ENCODE peak calls at places on chromosome X, in six cellular contexts. O is PC-3, T is breast epithelium, L is suprapubic skin, F is small intestine, M is OCI-LY7. C is an unnamed sample.

GRCh38 chrX:103552236-103552635 is 32.9 kb upstream of the RAB40A start:
- DNase-seq in O (no peak), T (no peak), L (no peak), F (peak; percentile 60), M (no peak), C (no peak)

GRCh38 chrX:48606091-48606490 is 8.8 kb downstream of the WDR13 start:
- DNase-seq in O (no peak), T (no peak), L (no peak), F (no peak), M (no peak), C (no peak)

GRCh38 chrX:40849906-40850672 is 114.7 kb upstream of the MED14 start:
- DNase-seq in O (no peak), T (no peak), L (no peak), F (no peak), M (no peak), C (no peak)

GRCh38 chrX:70552174-70552704 is 107.6 kb downstream of the DLG3 start:
- DNase-seq in O (no peak), T (no peak), L (no peak), F (no peak), M (no peak), C (no peak)

GRCh38 chrX:77009691-77010090 is 437.5 kb upstream of the FGF16 start:
- DNase-seq in O (peak; percentile 86), T (no peak), L (no peak), F (no peak), M (no peak), C (no peak)

GRCh38 chrX:146707781-146708180 is 101.8 kb upstream of the CXorf51B start:
- DNase-seq in O (no peak), T (no peak), L (no peak), F (no peak), M (no peak), C (no peak)

GRCh38 chrX:27918799-27919198 is 62.5 kb downstream of the DCAF8L1 start:
- DNase-seq in O (peak; percentile 46), T (no peak), L (no peak), F (peak; percentile 40), M (no peak), C (no peak)

GRCh38 chrX:826026-826425 is 195.4 kb downstream of the SHOX start:
- DNase-seq in O (no peak), T (no peak), L (no peak), F (no peak), M (no peak), C (no peak)

GRCh38 chrX:77451041-77451440 is 3.9 kb downstream of the FGF16 start:
- DNase-seq in O (no peak), T (no peak), L (no peak), F (no peak), M (no peak), C (no peak)

GRCh38 chrX:56107320-56107719 is 124.8 kb upstream of the KLF8 start:
- DNase-seq in O (no peak), T (no peak), L (no peak), F (no peak), M (no peak), C (no peak)

GRCh38 chrX:39759526-39760224 is 338.1 kb downstream of the BCOR start:
- DNase-seq in O (peak; percentile 19), T (peak; percentile 43), L (no peak), F (no peak), M (peak; percentile 46), C (no peak)

GRCh38 chrX:43225626-43226328 is 430.3 kb upstream of the MAOA start:
- DNase-seq in O (no peak), T (no peak), L (no peak), F (peak; percentile 53), M (no peak), C (no peak)

GRCh38 chrX:15989716-15990115 is 133.6 kb upstream of the GRPR start:
- DNase-seq in O (no peak), T (no peak), L (no peak), F (no peak), M (no peak), C (no peak)

GRCh38 chrX:100643943-100644587 is at the start of gene SRPX2:
- DNase-seq in O (peak; percentile 88), T (peak; percentile 32), L (no peak), F (no peak), M (no peak), C (peak; percentile 68)

GRCh38 chrX:17553451-17553850 is 178.5 kb downstream of the NHS start:
- DNase-seq in O (peak; percentile 83), T (no peak), L (no peak), F (no peak), M (no peak), C (peak; percentile 57)

GRCh38 chrX:23008431-23009099 is 8.8 kb downstream of the DDX53 start:
- DNase-seq in O (peak; percentile 62), T (no peak), L (no peak), F (peak; percentile 11), M (peak; percentile 0), C (no peak)

GRCh38 chrX:100946521-100946920 is 17.8 kb upstream of the XKRX start:
- DNase-seq in O (peak; percentile 28), T (no peak), L (no peak), F (no peak), M (no peak), C (no peak)

GRCh38 chrX:47623540-47624027 is 3.9 kb upstream of the SYN1 start:
- DNase-seq in O (no peak), T (no peak), L (peak; percentile 59), F (peak; percentile 11), M (no peak), C (peak; percentile 57)

GRCh38 chrX:6810796-6811195 is 275.9 kb upstream of the VCX3A start:
- DNase-seq in O (peak; percentile 1), T (no peak), L (no peak), F (no peak), M (no peak), C (no peak)

GRCh38 chrX:43005561-43005960 is 227.6 kb upstream of the PPP1R2C start:
- DNase-seq in O (no peak), T (no peak), L (no peak), F (no peak), M (no peak), C (no peak)

GRCh38 chrX:19638968-19639539 is 123.7 kb upstream of the MAP3K15 start:
- DNase-seq in O (peak; percentile 31), T (no peak), L (no peak), F (no peak), M (no peak), C (no peak)

GRCh38 chrX:19640063-19640462 is 124.8 kb upstream of the MAP3K15 start:
- DNase-seq in O (no peak), T (no peak), L (no peak), F (no peak), M (no peak), C (no peak)

GRCh38 chrX:19643203-19643602 is 127.9 kb upstream of the MAP3K15 start:
- DNase-seq in O (no peak), T (no peak), L (no peak), F (no peak), M (no peak), C (no peak)

GRCh38 chrX:19640693-19641374 is 125.5 kb upstream of the MAP3K15 start:
- DNase-seq in O (no peak), T (no peak), L (no peak), F (no peak), M (no peak), C (no peak)

GRCh38 chrX:19642517-19643109 is 127.3 kb upstream of the MAP3K15 start:
- DNase-seq in O (no peak), T (no peak), L (no peak), F (no peak), M (no peak), C (no peak)
- H3K4me1 ChIP-seq in O (peaks cover under 1% of the 10 kb centered on the region), T (no peaks in the 10 kb centered on the region), L (no peaks in the 10 kb centered on the region), F (peaks cover 6% of the 10 kb centered on the region), M (no peaks in the 10 kb centered on the region), C (no peaks in the 10 kb centered on the region)

GRCh38 chrX:3678287-3678686 is 35.2 kb downstream of the PRKX start:
- DNase-seq in O (no peak), T (no peak), L (no peak), F (no peak), M (no peak), C (no peak)
- H3K4me3 ChIP-seq in O (no peak overlapping the region), T (no peak overlapping the region), L (no peak overlapping the region), F (no peak overlapping the region), M (no peak overlapping the region), C (no peak overlapping the region)

DNA sequence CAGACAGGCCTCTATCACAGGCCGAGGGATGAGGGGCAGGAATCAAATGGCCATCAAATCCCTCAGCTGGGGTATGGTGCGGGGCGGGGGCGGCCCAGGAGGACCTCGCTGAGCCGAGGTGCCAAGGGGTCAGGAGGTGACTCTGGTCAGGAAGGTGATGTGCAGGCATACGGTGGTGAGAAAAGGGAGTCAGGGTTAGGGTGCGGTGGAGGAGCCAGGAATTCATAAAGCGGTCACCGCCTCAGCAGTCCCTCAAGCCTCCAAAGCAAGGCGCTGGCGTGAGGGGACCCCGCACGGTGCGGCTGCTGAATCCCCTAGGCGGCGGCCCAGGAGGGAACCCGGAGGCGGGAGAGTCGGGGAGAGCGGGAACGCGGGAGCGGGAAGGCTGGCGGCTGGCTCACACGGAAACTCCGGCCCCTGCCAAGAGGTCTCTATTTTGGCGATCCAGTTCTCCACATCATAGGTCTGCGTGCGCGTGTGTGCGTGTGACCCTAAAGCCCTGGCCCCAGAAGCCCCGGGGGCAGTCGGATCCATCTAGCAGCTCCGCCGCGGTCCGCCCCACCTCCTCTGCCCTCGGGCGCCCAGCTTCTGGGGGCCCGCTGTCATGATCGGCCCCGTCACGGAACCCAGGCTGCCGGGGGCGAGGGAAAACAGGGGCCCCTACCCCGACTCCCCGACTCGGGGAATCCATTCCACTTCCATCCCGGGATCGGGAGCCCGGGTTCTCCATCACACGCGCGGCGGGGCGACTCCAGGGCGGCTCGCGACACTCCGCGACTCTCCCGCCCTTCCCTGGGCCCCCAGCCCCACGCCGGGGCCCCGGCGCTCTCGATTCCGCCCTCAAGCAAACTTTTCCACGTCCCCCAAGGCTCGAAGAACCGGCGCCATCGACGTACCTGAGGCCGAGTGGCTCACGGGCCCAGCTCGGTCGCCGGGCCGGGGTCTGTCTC is 593 bp downstream of the ELF4 start:
- DNase-seq in O (peak; percentile 21), T (no peak), L (no peak), F (no peak), M (peak; percentile 35), C (no peak)
- H3K27ac ChIP-seq in O (peak overlapping the region; percentile 87), T (peak overlapping the region; percentile 88), L (peak overlapping the region; percentile 95), F (peak overlapping the region; percentile 96), M (peak overlapping the region; percentile 74), C (peak overlapping the region; percentile 89)

GRCh38 chrX:153969904-153970397 is 1.7 kb downstream of the HCFC1 start:
- DNase-seq in O (peak; percentile 10), T (no peak), L (peak; percentile 72), F (peak; percentile 7), M (peak; percentile 41), C (no peak)

GRCh38 chrX:153970398-153971123 is 1.1 kb downstream of the HCFC1 start:
- DNase-seq in O (peak; percentile 39), T (no peak), L (peak; percentile 66), F (peak; percentile 24), M (peak; percentile 45), C (no peak)

GRCh38 chrX:153972368-153973126 is at the start of gene TMEM187:
- DNase-seq in O (peak; percentile 91), T (peak; percentile 78), L (peak; percentile 92), F (peak; percentile 83), M (peak; percentile 94), C (peak; percentile 76)

GRCh38 chrX:153971632-153972367 is at the start of gene HCFC1:
- DNase-seq in O (peak; percentile 82), T (peak; percentile 95), L (peak; percentile 97), F (peak; percentile 84), M (peak; percentile 92), C (peak; percentile 83)

DNA sequence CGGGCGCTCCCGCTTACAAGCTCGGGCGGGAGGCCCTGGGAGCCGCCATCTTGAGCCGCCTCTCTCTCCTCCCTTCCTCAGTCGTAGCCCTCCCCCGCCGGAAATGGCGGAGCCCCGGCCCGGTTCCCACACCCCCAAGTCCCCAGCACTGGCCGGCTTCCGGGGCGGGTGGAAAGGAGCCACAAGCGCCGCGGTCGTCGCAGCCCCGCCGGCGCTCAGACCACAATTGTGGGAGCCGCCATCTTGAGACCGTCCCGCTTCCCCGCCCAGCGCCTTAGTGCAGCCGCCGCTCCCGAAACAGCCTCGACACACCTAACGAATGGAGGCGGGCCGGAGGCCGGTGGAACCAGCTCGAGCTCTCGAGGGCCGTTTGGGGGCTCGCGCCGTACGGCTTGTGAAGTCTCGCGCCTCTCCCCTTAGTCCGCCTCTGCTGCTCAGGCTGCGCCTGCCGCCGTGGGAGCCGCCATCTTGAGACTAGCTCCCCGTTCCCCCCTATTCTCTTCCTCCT is 440 bp downstream of the HCFC1 start:
- DNase-seq in O (peak; percentile 88), T (peak; percentile 90), L (peak; percentile 95), F (peak; percentile 84), M (peak; percentile 81), C (peak; percentile 84)
- H3K4me1 ChIP-seq in O (peaks cover 29% of the 10 kb centered on the region), T (peaks cover 15% of the 10 kb centered on the region), L (peaks cover 52% of the 10 kb centered on the region), F (peaks cover 2% of the 10 kb centered on the region), M (peaks cover 43% of the 10 kb centered on the region), C (no peaks in the 10 kb centered on the region)

C was measured in RWPE2.